ENCODE peak calls at places on chromosomes 5 and 9, in five cellular contexts. O, Q, U, T and D are unnamed samples.
A peak's percentile ranks its signal among the peaks of the same experiment; 100 is the strongest.

GRCh38 chr9:124821247-124821623 is 32.0 kb upstream of the WDR38 start:
- DNase-seq in O (no peak), Q (no peak), U (no peak), T (no peak), D (no peak)

GRCh38 chr9:131432597-131433301 is 38.9 kb downstream of the PRRC2B start:
- DNase-seq in O (no peak), Q (peak; percentile 89), U (no peak), T (no peak), D (no peak)

GRCh38 chr5:80216753-80217596 is 38.9 kb downstream of the SERINC5 start:
- DNase-seq in O (peak; percentile 91), Q (no peak), U (peak; percentile 68), T (peak; percentile 49), D (peak; percentile 23)

GRCh38 chr5:42950466-42951168 is 89.5 kb downstream of the ANXA2R start:
- DNase-seq in O (peak; percentile 74), Q (peak; percentile 100), U (peak; percentile 29), T (peak; percentile 81), D (peak; percentile 81)

GRCh38 chr5:20113031-20113685 is 125.2 kb upstream of the CDH18 start:
- DNase-seq in O (no peak), Q (peak; percentile 64), U (no peak), T (no peak), D (no peak)

GRCh38 chr5:169445191-169445590 is 138.4 kb upstream of the SPDL1 start:
- DNase-seq in O (no peak), Q (no peak), U (no peak), T (no peak), D (no peak)

GRCh38 chr5:128446-128845 is 36.5 kb downstream of the PLEKHG4B start:
- DNase-seq in O (no peak), Q (peak; percentile 22), U (no peak), T (no peak), D (no peak)

GRCh38 chr9:27151693-27152397 is 42.8 kb downstream of the TEK start:
- DNase-seq in O (no peak), Q (peak; percentile 73), U (no peak), T (no peak), D (no peak)

GRCh38 chr9:135156525-135157510 is 69.3 kb downstream of the OLFM1 start:
- DNase-seq in O (peak; percentile 68), Q (peak; percentile 20), U (peak; percentile 48), T (no peak), D (no peak)

GRCh38 chr9:125376261-125377226 is 114.9 kb downstream of the GAPVD1 start:
- DNase-seq in O (no peak), Q (no peak), U (no peak), T (no peak), D (no peak)

GRCh38 chr5:28414619-28415018 is 1376.2 kb upstream of the CDH9 start:
- DNase-seq in O (no peak), Q (no peak), U (no peak), T (no peak), D (no peak)

GRCh38 chr9:130219661-130220081 is 45.9 kb upstream of the HMCN2 start:
- DNase-seq in O (no peak), Q (no peak), U (no peak), T (no peak), D (no peak)

GRCh38 chr9:95349109-95350038 is 31.9 kb upstream of the FANCC start:
- DNase-seq in O (no peak), Q (no peak), U (no peak), T (no peak), D (no peak)

GRCh38 chr5:11046160-11046559 is 285.1 kb upstream of the DAP start:
- DNase-seq in O (no peak), Q (no peak), U (no peak), T (no peak), D (no peak)

GRCh38 chr5:77935516-77936364 is 159.6 kb upstream of the TBCA start:
- DNase-seq in O (no peak), Q (peak; percentile 6), U (no peak), T (no peak), D (no peak)

GRCh38 chr5:146336197-146336596 is 2.4 kb upstream of the POU4F3 start:
- DNase-seq in O (no peak), Q (no peak), U (no peak), T (no peak), D (no peak)

GRCh38 chr5:9361835-9362234 is 184.0 kb downstream of the SEMA5A start:
- DNase-seq in O (no peak), Q (no peak), U (no peak), T (no peak), D (no peak)

GRCh38 chr9:87140605-87141109 is 193.4 kb upstream of the GAS1 start:
- DNase-seq in O (no peak), Q (no peak), U (no peak), T (no peak), D (no peak)

GRCh38 chr9:127144670-127145458 is 22.4 kb upstream of the ANGPTL2 start:
- DNase-seq in O (peak; percentile 72), Q (no peak), U (no peak), T (no peak), D (no peak)

GRCh38 chr9:17075758-17076485 is 58.9 kb upstream of the CNTLN start:
- DNase-seq in O (no peak), Q (no peak), U (no peak), T (no peak), D (no peak)

GRCh38 chr9:114837923-114838322 is 32.1 kb upstream of the TNFSF15 start:
- DNase-seq in O (no peak), Q (peak; percentile 20), U (no peak), T (no peak), D (no peak)

GRCh38 chr9:75683591-75683990 is 206.9 kb upstream of the PCSK5 start:
- DNase-seq in O (no peak), Q (peak; percentile 2), U (no peak), T (no peak), D (no peak)

GRCh38 chr5:83947763-83948162 is 227.1 kb upstream of the HAPLN1 start:
- DNase-seq in O (no peak), Q (no peak), U (no peak), T (no peak), D (no peak)

GRCh38 chr5:160262665-160263064 is 33.4 kb downstream of the FABP6 start:
- DNase-seq in O (no peak), Q (no peak), U (peak; percentile 27), T (no peak), D (no peak)

GRCh38 chr5:150661821-150662596 is 958 bp downstream of the MYOZ3 start:
- DNase-seq in O (no peak), Q (no peak), U (no peak), T (no peak), D (no peak)

GRCh38 chr5:132203916-132204315 is 23.7 kb downstream of the P4HA2 start:
- DNase-seq in O (no peak), Q (no peak), U (no peak), T (no peak), D (no peak)

GRCh38 chr5:80090884-80091166 is 55.7 kb downstream of the THBS4 start:
- DNase-seq in O (no peak), Q (no peak), U (no peak), T (no peak), D (no peak)

GRCh38 chr9:125759812-125760134 is 12.6 kb downstream of the PBX3 start:
- DNase-seq in O (no peak), Q (no peak), U (no peak), T (no peak), D (no peak)

GRCh38 chr9:110340306-110340705 is 2.6 kb upstream of the TXNDC8 start:
- DNase-seq in O (no peak), Q (peak; percentile 8), U (no peak), T (no peak), D (no peak)
- H3K4me3 ChIP-seq in O (no peak overlapping the region), Q (no peak overlapping the region), U (no peak overlapping the region), T (no peak overlapping the region), D (no peak overlapping the region)

GRCh38 chr5:18024542-18024941 is 390.3 kb downstream of the TAF11L14 start:
- DNase-seq in O (no peak), Q (no peak), U (no peak), T (no peak), D (no peak)
- TF ChIP-seq CTCF in O (no peak), Q (no peak), U (no peak), T (no peak), D (no peak)

GRCh38 chr5:56321236-56321881 is 88.2 kb upstream of the ANKRD55 start:
- DNase-seq in O (no peak), Q (no peak), U (no peak), T (no peak), D (no peak)

GRCh38 chr5:56322592-56322991 is 89.5 kb upstream of the ANKRD55 start:
- DNase-seq in O (no peak), Q (no peak), U (no peak), T (no peak), D (no peak)

GRCh38 chr5:56317923-56318561 is 84.9 kb upstream of the ANKRD55 start:
- DNase-seq in O (no peak), Q (no peak), U (no peak), T (no peak), D (no peak)

GRCh38 chr5:56320686-56321085 is 87.6 kb upstream of the ANKRD55 start:
- DNase-seq in O (no peak), Q (no peak), U (no peak), T (no peak), D (no peak)

DNA sequence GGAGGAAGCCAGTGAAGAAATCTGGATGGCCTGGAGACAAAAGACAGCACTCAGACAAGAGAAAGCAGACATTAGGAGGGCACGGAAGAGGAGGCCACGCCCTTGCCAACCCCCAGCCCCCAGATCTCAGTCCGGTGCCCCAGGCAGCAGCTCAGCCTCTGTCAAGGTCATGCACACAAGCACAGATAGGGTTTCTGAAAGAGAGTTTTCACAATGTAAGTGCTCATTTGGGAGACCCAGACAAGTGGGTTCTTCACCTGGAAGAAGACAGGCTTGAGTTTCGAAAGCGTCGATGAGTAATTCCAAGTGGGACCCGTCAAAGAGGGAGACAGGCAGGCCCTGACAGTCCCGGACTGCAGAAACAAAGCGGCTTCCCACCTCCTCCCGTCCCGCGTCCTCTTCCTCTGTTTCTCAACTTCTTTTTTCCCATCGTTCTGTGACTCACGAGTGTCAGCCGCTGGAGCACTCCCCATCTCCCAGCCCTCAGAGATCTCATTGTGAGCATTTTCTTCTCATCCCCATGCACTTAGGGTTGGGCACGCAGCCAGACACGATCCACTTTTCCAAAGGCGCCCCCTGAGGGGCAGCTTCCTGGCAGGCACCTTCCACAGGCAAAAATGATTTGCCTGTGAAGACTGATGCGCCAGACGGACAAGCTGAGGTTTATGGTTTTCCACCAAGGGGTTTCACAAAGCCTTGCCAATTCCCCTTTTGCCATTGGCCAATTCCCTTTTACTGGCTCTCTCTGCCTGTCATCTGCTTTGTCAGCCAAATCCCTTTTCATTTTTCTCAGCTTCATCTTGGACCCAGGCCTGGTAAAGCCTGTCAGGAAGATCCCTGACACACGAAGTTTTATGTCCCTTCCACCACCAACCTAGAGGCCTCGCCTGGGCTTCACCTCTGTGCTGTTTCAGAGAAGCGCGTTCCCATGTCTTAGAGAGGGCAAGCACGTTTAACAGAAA is 86.4 kb upstream of the ANKRD55 start:
- DNase-seq in O (peak; percentile 69), Q (peak; percentile 27), U (peak; percentile 59), T (peak; percentile 51), D (peak; percentile 86)
- H3K4me3 ChIP-seq in O (no peak overlapping the region), Q (no peak overlapping the region), U (peak overlapping the region; percentile 20), T (no peak overlapping the region), D (no peak overlapping the region)

DNA sequence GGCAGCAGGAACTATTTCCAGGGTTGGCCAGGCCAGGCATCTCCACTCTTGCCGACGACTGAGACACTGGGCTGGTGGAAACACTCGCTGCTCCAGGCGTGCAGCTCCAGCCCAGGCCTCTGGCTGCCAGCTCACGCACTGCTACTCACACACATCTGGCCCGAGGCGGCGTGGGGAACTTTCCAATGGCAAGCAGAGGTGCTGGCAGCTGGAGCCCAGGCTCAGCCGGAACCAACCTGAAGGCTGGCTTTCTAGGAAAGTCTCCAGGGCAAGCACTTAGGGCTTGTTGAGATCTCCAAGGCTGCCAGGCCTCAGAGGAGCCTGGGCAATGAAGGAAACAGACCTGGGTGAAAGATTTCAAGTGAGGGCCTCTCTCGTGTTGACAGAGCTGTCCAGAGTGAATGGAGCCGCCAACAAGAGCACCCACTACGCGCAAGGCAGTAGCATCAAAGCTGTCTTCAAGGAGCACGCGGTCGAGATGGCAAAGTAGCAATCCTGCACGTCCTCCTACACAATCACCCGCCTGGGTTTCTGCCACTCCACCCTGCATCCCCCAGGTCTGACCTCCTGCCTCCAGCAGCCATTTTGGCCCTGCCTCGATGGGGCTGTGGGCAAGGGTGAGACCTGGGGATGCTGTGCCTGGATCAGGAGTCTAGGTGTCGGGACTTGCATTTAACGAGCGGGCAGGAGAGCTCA is 14.4 kb downstream of the SH3PXD2B start:
- DNase-seq in O (peak; percentile 68), Q (no peak), U (no peak), T (no peak), D (no peak)
- TF ChIP-seq CTCF in O (no peak), Q (no peak), U (no peak), T (no peak), D (no peak)